ENCODE peak calls at places on chromosome 9, in nine cellular contexts. L is fibroblast of the aortic adventitia, H is neural progenitor cell, Y is BE2C, N is cardiac fibroblast, O is cardiac muscle cell, X is A549, G is HepG2, F is fibroblast of lung. E is an unnamed sample.

GRCh38 chr9:76637426-76637825 is 126.8 kb upstream of the PCA3 start:
- DNase-seq in O (no peak), Y (no peak), L (no peak), F (no peak), H (no peak), N (no peak), X (no peak), G (no peak), E (no peak)

GRCh38 chr9:83385317-83385716 is 152.9 kb downstream of the FRMD3 start:
- DNase-seq in G (no peak), H (no peak), X (no peak), N (no peak), Y (peak; percentile 22), O (no peak), F (no peak), L (peak; percentile 58), E (no peak)

GRCh38 chr9:75941577-75942311 is 51.3 kb downstream of the PCSK5 start:
- DNase-seq in X (no peak), O (no peak), F (no peak), N (no peak), H (no peak), L (no peak), Y (no peak), G (no peak), E (no peak)

GRCh38 chr9:79809931-79810330 is 238.2 kb downstream of the TLE4 start:
- DNase-seq in H (no peak), N (peak; percentile 84), X (no peak), L (peak; percentile 90), O (peak; percentile 88), F (peak; percentile 84), Y (no peak), G (no peak), E (peak; percentile 84)

GRCh38 chr9:137516144-137516917 is 33.9 kb downstream of the PNPLA7 start:
- DNase-seq in X (no peak), G (no peak), F (no peak), N (no peak), O (no peak), Y (no peak), H (no peak), L (no peak), E (no peak)

GRCh38 chr9:93207326-93207814 is 23.4 kb downstream of the WNK2 start:
- DNase-seq in X (no peak), F (peak; percentile 51), O (peak; percentile 67), N (peak; percentile 73), Y (peak; percentile 45), L (peak; percentile 77), G (no peak), H (no peak), E (peak; percentile 73)

GRCh38 chr9:75148551-75148950 is 60.2 kb downstream of the OSTF1 start:
- DNase-seq in Y (no peak), O (peak; percentile 93), F (peak; percentile 93), L (peak; percentile 88), N (peak; percentile 92), X (no peak), H (no peak), G (no peak), E (peak; percentile 97)

GRCh38 chr9:6884960-6885359 is 127.2 kb downstream of the KDM4C start:
- DNase-seq in H (no peak), G (no peak), N (no peak), L (no peak), Y (no peak), F (no peak), X (no peak), O (no peak), E (no peak)

GRCh38 chr9:118170032-118170955 is 466.1 kb downstream of the TLR4 start:
- DNase-seq in L (peak; percentile 18), H (peak; percentile 84), G (peak; percentile 7), F (no peak), O (peak; percentile 31), Y (peak; percentile 54), N (peak; percentile 25), X (peak; percentile 63), E (peak; percentile 61)

GRCh38 chr9:74735761-74736160 is 152.0 kb downstream of the TRPM6 start:
- DNase-seq in G (no peak), Y (no peak), H (peak; percentile 33), F (no peak), X (no peak), N (no peak), O (no peak), L (no peak), E (no peak)

GRCh38 chr9:119052339-119053030 is 316.8 kb downstream of the BRINP1 start:
- DNase-seq in L (no peak), F (no peak), O (no peak), X (no peak), N (no peak), G (no peak), H (no peak), Y (no peak), E (no peak)

GRCh38 chr9:126805546-126806262 is 864 bp downstream of the ZBTB43 start:
- DNase-seq in G (peak; percentile 81), O (peak; percentile 73), L (peak; percentile 58), X (peak; percentile 38), F (peak; percentile 48), H (peak; percentile 8), Y (peak; percentile 49), N (peak; percentile 53), E (peak; percentile 78)

GRCh38 chr9:33287087-33287490 is 3.2 kb upstream of the NFX1 start:
- DNase-seq in O (peak; percentile 79), Y (peak; percentile 60), L (peak; percentile 83), N (peak; percentile 86), F (peak; percentile 81), G (peak; percentile 67), H (peak; percentile 65), X (peak; percentile 80), E (peak; percentile 85)

GRCh38 chr9:27179245-27179870 is 70.3 kb downstream of the TEK start:
- DNase-seq in F (peak; percentile 26), G (no peak), L (peak; percentile 29), N (no peak), Y (no peak), X (no peak), O (no peak), H (no peak), E (peak; percentile 24)

GRCh38 chr9:35254237-35254636 is 92.4 kb downstream of the UNC13B start:
- DNase-seq in O (no peak), F (no peak), X (peak; percentile 20), N (no peak), H (no peak), Y (no peak), G (no peak), L (no peak), E (peak; percentile 45)

GRCh38 chr9:93670208-93671029 is 94.0 kb downstream of the PHF2 start:
- DNase-seq in F (peak; percentile 14), H (no peak), N (peak; percentile 22), G (no peak), X (no peak), Y (peak; percentile 51), O (peak; percentile 63), L (peak; percentile 27), E (peak; percentile 15)

GRCh38 chr9:138007566-138008080 is 130.0 kb downstream of the CACNA1B start:
- DNase-seq in X (no peak), L (no peak), G (no peak), F (no peak), O (no peak), H (no peak), Y (no peak), N (no peak), E (no peak)

GRCh38 chr9:88580961-88581360 is 46.0 kb downstream of the NXNL2 start:
- DNase-seq in Y (no peak), N (no peak), G (no peak), X (no peak), L (no peak), F (no peak), O (no peak), H (no peak), E (no peak)

GRCh38 chr9:115992834-115993233 is 160.8 kb upstream of the PAPPA start:
- DNase-seq in Y (no peak), O (no peak), F (peak; percentile 53), G (no peak), N (no peak), H (no peak), L (peak; percentile 41), X (peak; percentile 57), E (peak; percentile 53)

GRCh38 chr9:131656356-131657030 is 83.4 kb downstream of the RAPGEF1 start:
- DNase-seq in F (no peak), N (no peak), H (no peak), O (no peak), X (no peak), L (no peak), G (no peak), Y (no peak), E (no peak)

GRCh38 chr9:114238919-114239879 is 83.7 kb upstream of the ORM1 start:
- DNase-seq in Y (peak; percentile 74), G (peak; percentile 20), H (peak; percentile 72), L (peak; percentile 72), F (peak; percentile 45), N (peak; percentile 58), O (peak; percentile 63), X (peak; percentile 21), E (peak; percentile 73)

GRCh38 chr9:73596321-73596720 is 444.7 kb downstream of the ANXA1 start:
- DNase-seq in G (no peak), F (no peak), H (peak; percentile 48), L (no peak), Y (no peak), N (no peak), X (no peak), O (no peak), E (no peak)
- H3K4me3 ChIP-seq in G (no peak overlapping the region), F (no peak overlapping the region), H (no peak overlapping the region), L (no peak overlapping the region), Y (no peak overlapping the region), N (no peak overlapping the region), X (no peak overlapping the region), O (no peak overlapping the region), E (no peak overlapping the region)

GRCh38 chr9:95264954-95265615 is 52.4 kb downstream of the FANCC start:
- DNase-seq in H (peak; percentile 34), N (peak; percentile 50), Y (no peak), X (peak; percentile 31), F (peak; percentile 67), O (peak; percentile 45), L (peak; percentile 68), G (no peak), E (peak; percentile 68)
- TF ChIP-seq CTCF in H (peak; percentile 52), N (peak; percentile 52), Y (peak; percentile 57), X (peak; percentile 58), F (peak; percentile 72), O (peak; percentile 58), L (peak; percentile 69), G (peak; percentile 33), E (peak; percentile 68)

GRCh38 chr9:135584934-135585333 is 23.4 kb downstream of the PAEP start:
- DNase-seq in X (no peak), L (no peak), H (no peak), F (no peak), O (peak; percentile 65), Y (no peak), G (no peak), N (no peak), E (no peak)
- H3K4me3 ChIP-seq in X (no peak overlapping the region), L (no peak overlapping the region), H (no peak overlapping the region), F (no peak overlapping the region), O (no peak overlapping the region), Y (no peak overlapping the region), G (no peak overlapping the region), N (no peak overlapping the region), E (no peak overlapping the region)

DNA sequence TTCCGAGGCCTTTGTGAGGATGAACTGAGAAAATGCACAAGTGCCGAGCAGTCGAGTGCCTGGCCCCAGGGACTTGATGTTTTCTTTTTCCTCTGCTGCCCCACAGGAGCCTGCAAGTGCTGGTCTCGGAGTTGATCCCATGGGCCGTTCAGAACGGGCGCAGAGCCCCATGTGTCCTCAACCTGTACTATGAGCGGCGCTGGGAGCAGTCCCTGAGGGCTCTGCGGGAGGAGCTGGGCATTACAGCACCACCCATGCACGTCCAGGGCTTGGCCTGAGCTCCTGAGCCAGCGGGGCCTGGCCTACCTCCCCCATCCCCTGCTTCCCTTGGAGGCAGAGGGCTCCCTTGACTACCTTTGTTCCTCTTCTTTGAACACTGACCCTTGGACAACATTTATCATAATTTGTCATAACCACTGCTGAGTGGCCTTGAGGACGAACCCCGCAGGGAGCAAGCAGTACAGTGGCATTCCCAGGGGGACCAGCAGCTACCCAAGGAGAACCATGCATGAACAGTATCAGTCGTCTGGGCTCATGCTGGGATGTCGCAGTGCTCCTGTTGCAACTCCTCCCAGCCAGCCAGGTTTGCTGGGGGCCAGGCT is 6.9 kb upstream of the SLC27A4 start:
- DNase-seq in X (no peak), H (no peak), O (no peak), Y (no peak), F (no peak), N (no peak), L (no peak), G (peak; percentile 21), E (no peak)
- TF ChIP-seq CTCF in X (no peak), H (no peak), O (no peak), Y (no peak), F (no peak), N (no peak), L (no peak), G (no peak), E (no peak)

E was measured in choroid plexus epithelial cell.